ENCODE peak calls at places on chromosomes 6 and 20, in eight cellular contexts. E is heart left ventricle, A is ovary, Q is Peyer's patch, S is GM12878, J is stomach, O is uterus, D is esophagus squamous epithelium. G is an unnamed sample.
A peak's percentile ranks its signal among the peaks of the same experiment; 100 is the strongest.

GRCh38 chr20:57953638-57954037 is 243.8 kb upstream of the PMEPA1 start:
- DNase-seq in E (no peak), Q (no peak), O (no peak), S (no peak), A (no peak), J (no peak), D (no peak), G (no peak)

GRCh38 chr6:75268121-75268987 is 16.2 kb downstream of the TMEM30A start:
- DNase-seq in O (no peak), S (no peak), E (no peak), J (no peak), A (no peak), Q (peak; percentile 59), D (no peak), G (no peak)

GRCh38 chr6:110514818-110515217 is 38.4 kb upstream of the SLC22A16 start:
- DNase-seq in S (no peak), E (no peak), O (no peak), A (no peak), D (no peak), Q (no peak), J (no peak), G (no peak)

GRCh38 chr6:53165333-53165732 is 16.7 kb upstream of the GCM1 start:
- DNase-seq in Q (no peak), D (no peak), A (no peak), S (no peak), J (no peak), O (no peak), E (no peak), G (no peak)

GRCh38 chr6:158849899-158850806 is 31.0 kb upstream of the EZR start:
- DNase-seq in D (no peak), S (no peak), A (no peak), O (no peak), E (no peak), Q (peak; percentile 80), J (peak; percentile 54), G (peak; percentile 65)

GRCh38 chr6:12961761-12962160 is 245.2 kb downstream of the PHACTR1 start:
- DNase-seq in S (no peak), J (no peak), A (no peak), E (no peak), Q (no peak), D (no peak), O (no peak), G (no peak)

GRCh38 chr6:143614270-143614669 is 63.5 kb upstream of the PHACTR2 start:
- DNase-seq in D (no peak), O (no peak), S (no peak), Q (no peak), J (no peak), E (no peak), A (no peak), G (no peak)

GRCh38 chr20:50629675-50630055 is 61.7 kb downstream of the RIPOR3 start:
- DNase-seq in D (no peak), Q (no peak), O (no peak), J (no peak), S (no peak), A (no peak), E (no peak), G (no peak)

DNA sequence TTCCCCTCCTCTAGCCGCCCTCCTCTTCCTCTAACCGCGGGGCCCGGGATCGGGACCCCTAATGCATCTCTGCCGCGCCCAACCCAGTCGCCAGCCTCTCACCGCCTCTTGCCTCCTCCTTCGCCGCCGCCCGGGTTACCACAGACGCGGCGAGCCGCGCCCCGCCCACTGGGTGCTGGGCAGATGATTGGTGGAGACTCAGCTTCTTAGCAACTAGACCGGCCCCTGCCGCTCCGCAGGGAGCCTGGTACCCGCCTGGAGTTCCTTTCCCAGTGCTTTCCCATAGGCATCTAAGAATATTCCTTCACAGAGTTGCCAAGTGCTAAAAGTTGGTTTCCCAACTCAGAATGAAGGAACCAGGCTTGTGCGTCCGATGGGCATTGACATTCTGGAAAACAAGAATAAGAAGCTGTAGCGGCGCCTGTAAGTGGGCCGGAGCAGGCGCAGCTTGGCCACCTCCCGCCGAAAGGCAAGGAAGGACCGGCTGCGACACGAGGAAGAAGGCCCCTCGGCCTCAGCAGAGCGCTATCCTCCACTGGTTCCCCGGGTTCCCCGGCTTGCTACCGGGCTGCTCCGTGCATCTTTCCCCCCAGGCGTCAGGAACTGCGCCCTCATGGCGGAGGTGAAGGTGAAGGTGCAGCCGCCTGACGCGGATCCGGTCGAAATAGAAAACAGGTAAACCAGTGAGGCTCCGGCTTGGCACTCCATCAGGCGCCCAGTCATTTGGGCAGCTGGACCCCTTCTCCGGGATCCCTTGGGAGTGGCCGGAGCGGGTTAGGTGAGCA is at the start of the genes DZANK1 and POLR3F:
- DNase-seq in Q (peak; percentile 98), E (peak; percentile 95), J (peak; percentile 96), S (peak; percentile 75), A (peak; percentile 93), O (peak; percentile 93), D (peak; percentile 74), G (peak; percentile 96)
- TF ChIP-seq POLR2A in Q (peak; percentile 56), E (no peak), J (no peak), S (peak; percentile 86), A (peak; percentile 28), O (peak; percentile 35), D (peak; percentile 20), G (peak; percentile 57)

GRCh38 chr20:37165031-37165430 is 14.1 kb upstream of the RPN2 start:
- DNase-seq in S (no peak), O (no peak), E (no peak), Q (no peak), A (no peak), J (no peak), D (no peak), G (no peak)

GRCh38 chr20:37160683-37161082 is 18.4 kb upstream of the RPN2 start:
- DNase-seq in J (no peak), D (no peak), S (no peak), O (no peak), Q (no peak), A (no peak), E (no peak), G (no peak)

GRCh38 chr20:37163832-37164554 is 15.1 kb upstream of the RPN2 start:
- DNase-seq in O (no peak), A (no peak), D (no peak), J (no peak), S (no peak), E (no peak), Q (no peak), G (no peak)

GRCh38 chr20:37161830-37162549 is 17.1 kb upstream of the RPN2 start:
- DNase-seq in O (no peak), Q (no peak), A (no peak), J (no peak), E (no peak), D (no peak), S (no peak), G (no peak)

DNA sequence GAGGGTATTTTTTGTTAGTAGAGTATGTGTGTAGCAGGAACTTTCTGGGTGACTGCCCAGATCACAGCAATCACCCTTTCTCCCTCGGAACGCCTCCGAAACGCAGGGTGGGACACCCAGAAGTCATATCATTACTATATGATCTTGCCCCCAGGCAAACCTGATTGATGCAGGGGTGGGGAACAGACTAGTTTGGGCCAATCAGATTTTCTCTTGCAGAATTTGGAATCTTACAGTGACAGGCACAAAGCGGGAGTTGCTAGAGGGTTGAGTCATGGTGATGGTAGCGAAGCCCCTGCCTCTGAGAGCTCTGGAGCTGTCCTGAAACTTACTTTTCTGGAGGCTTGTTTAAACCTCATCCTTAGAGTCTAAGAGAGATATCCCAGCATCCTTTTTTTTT is 16.5 kb upstream of the RPN2 start:
- DNase-seq in D (no peak), S (no peak), A (no peak), O (no peak), Q (no peak), J (no peak), E (no peak), G (no peak)
- H3K27me3 ChIP-seq in D (no peaks in the 10 kb centered on the region), S (no peaks in the 10 kb centered on the region), A (no peaks in the 10 kb centered on the region), O (no peaks in the 10 kb centered on the region), Q (no peaks in the 10 kb centered on the region), J (no peaks in the 10 kb centered on the region), E (no peaks in the 10 kb centered on the region), G (no peaks in the 10 kb centered on the region)

GRCh38 chr20:31607640-31608255 is 2.7 kb downstream of the ID1 start:
- DNase-seq in Q (no peak), J (no peak), D (no peak), E (no peak), O (no peak), A (no peak), S (no peak), G (no peak)

GRCh38 chr20:31606678-31606927 is 1.5 kb downstream of the ID1 start:
- DNase-seq in D (no peak), O (no peak), J (no peak), E (no peak), S (no peak), A (no peak), Q (no peak), G (peak; percentile 27)

GRCh38 chr20:31606928-31607639 is 2.0 kb downstream of the ID1 start:
- DNase-seq in D (no peak), E (no peak), J (peak; percentile 55), Q (peak; percentile 57), O (no peak), S (no peak), A (no peak), G (peak; percentile 55)

GRCh38 chr20:31605902-31606677 is 1.0 kb downstream of the ID1 start:
- DNase-seq in J (peak; percentile 35), A (peak; percentile 52), S (no peak), D (no peak), E (no peak), O (peak; percentile 34), Q (peak; percentile 58), G (peak; percentile 57)

DNA sequence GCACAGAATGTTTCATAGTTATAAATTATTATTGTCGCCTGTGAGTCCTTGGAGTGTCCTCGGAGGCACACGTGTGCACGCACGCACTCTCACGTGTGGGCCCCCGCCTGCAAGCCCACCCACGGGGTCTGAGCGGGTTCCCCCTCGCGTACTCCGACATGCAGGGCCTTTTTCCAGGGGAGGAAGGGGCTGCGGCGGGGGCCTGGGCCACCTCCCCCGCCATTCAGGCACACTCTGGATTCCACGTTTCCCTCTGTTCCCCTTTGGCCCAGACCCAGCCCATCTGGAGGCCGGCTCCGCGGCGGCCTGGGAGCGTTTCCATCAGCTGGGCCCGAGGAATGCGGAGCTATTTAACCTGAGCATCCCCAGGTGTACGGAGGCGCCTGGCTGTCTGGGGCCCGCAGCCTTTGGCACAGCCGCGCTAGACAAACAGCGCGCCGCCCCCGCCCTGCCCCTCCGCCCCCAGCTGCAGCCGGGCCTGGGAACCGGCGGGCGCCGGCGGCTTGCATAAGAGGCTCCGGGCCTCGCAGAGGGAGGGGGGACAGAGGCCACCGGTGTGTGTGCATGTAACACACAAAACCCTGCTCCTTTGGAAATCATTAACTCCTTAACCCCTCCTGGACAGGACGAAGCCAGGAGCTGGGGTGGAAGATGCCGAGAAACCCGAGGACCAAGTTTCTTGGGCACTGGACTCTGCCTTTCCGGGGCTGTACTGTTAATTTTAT is 3.3 kb downstream of the ID1 start:
- DNase-seq in J (peak; percentile 92), Q (peak; percentile 93), D (no peak), E (peak; percentile 92), S (no peak), A (peak; percentile 77), O (peak; percentile 79), G (peak; percentile 92)
- TF ChIP-seq POLR2A in J (no peak), Q (peak; percentile 90), D (peak; percentile 20), E (peak; percentile 38), S (no peak), A (no peak), O (peak; percentile 34), G (peak; percentile 60)

GRCh38 chr20:21388566-21388965 is 8.8 kb downstream of the NKX2-4 start:
- DNase-seq in O (no peak), E (no peak), Q (no peak), S (no peak), D (no peak), J (no peak), A (no peak), G (no peak)

GRCh38 chr20:21389368-21389767 is 8.0 kb downstream of the NKX2-4 start:
- DNase-seq in S (no peak), D (no peak), J (no peak), E (no peak), O (no peak), Q (no peak), A (no peak), G (no peak)

GRCh38 chr20:21391495-21392298 is 5.6 kb downstream of the NKX2-4 start:
- DNase-seq in Q (no peak), A (no peak), O (no peak), S (no peak), E (no peak), J (no peak), D (no peak), G (no peak)

GRCh38 chr20:21393142-21393541 is 4.2 kb downstream of the NKX2-4 start:
- DNase-seq in D (no peak), Q (no peak), A (no peak), O (no peak), J (no peak), E (no peak), S (no peak), G (no peak)

GRCh38 chr20:21390768-21391167 is 6.6 kb downstream of the NKX2-4 start:
- DNase-seq in A (no peak), S (no peak), J (no peak), D (no peak), O (no peak), Q (no peak), E (no peak), G (no peak)
- H3K27me3 ChIP-seq in A (peaks cover 1% of the 10 kb centered on the region), S (peaks cover 10% of the 10 kb centered on the region), J (peaks cover 3% of the 10 kb centered on the region), D (peaks cover 51% of the 10 kb centered on the region), O (peaks cover 35% of the 10 kb centered on the region), Q (peaks cover 41% of the 10 kb centered on the region), E (peaks cover 35% of the 10 kb centered on the region), G (peaks cover 52% of the 10 kb centered on the region)